ENCODE peak calls at places on chromosomes 7 and 10, in six cellular contexts. One of them, this sample, is unnamed.

GRCh38 chr7:112084506-112084905 is 121.7 kb downstream of the DOCK4 start:
- DNase-seq in progenitor cell of endocrine pancreas: no peak
- DNase-seq in type B pancreatic cell: no peak
- DNase-seq in OCI-LY7: no peak
- DNase-seq in fibroblast of mammary gland: peak
- DNase-seq in brain microvascular endothelial cell: peak
- DNase-seq in this sample: no peak

GRCh38 chr10:97494151-97494550 is 4.1 kb downstream of the MMS19 start:
- DNase-seq in progenitor cell of endocrine pancreas: no peak
- DNase-seq in type B pancreatic cell: no peak
- DNase-seq in OCI-LY7: no peak
- DNase-seq in fibroblast of mammary gland: peak
- DNase-seq in brain microvascular endothelial cell: no peak
- DNase-seq in this sample: no peak

GRCh38 chr7:71303566-71303965 is 171.6 kb downstream of the GALNT17 start:
- DNase-seq in progenitor cell of endocrine pancreas: no peak
- DNase-seq in type B pancreatic cell: no peak
- DNase-seq in OCI-LY7: no peak
- DNase-seq in fibroblast of mammary gland: peak
- DNase-seq in brain microvascular endothelial cell: no peak
- DNase-seq in this sample: no peak

GRCh38 chr7:116311816-116312471 is 101.6 kb downstream of the TES start:
- DNase-seq in progenitor cell of endocrine pancreas: no peak
- DNase-seq in type B pancreatic cell: no peak
- DNase-seq in OCI-LY7: no peak
- DNase-seq in fibroblast of mammary gland: no peak
- DNase-seq in brain microvascular endothelial cell: no peak
- DNase-seq in this sample: no peak

GRCh38 chr10:130193493-130194193 is 57.5 kb downstream of the GLRX3 start:
- DNase-seq in progenitor cell of endocrine pancreas: no peak
- DNase-seq in type B pancreatic cell: no peak
- DNase-seq in OCI-LY7: no peak
- DNase-seq in fibroblast of mammary gland: no peak
- DNase-seq in brain microvascular endothelial cell: no peak
- DNase-seq in this sample: no peak

GRCh38 chr7:77434570-77434969 is 18.4 kb upstream of the GSAP start:
- DNase-seq in progenitor cell of endocrine pancreas: no peak
- DNase-seq in type B pancreatic cell: no peak
- DNase-seq in OCI-LY7: no peak
- DNase-seq in fibroblast of mammary gland: peak
- DNase-seq in brain microvascular endothelial cell: no peak
- DNase-seq in this sample: no peak

GRCh38 chr7:105718511-105718925 is 137.2 kb upstream of the EFCAB10 start:
- DNase-seq in progenitor cell of endocrine pancreas: no peak
- DNase-seq in type B pancreatic cell: no peak
- DNase-seq in OCI-LY7: no peak
- DNase-seq in fibroblast of mammary gland: no peak
- DNase-seq in brain microvascular endothelial cell: no peak
- DNase-seq in this sample: no peak

GRCh38 chr7:78953726-78954363 is 499.6 kb downstream of the MAGI2 start:
- DNase-seq in progenitor cell of endocrine pancreas: no peak
- DNase-seq in type B pancreatic cell: no peak
- DNase-seq in OCI-LY7: no peak
- DNase-seq in fibroblast of mammary gland: peak
- DNase-seq in brain microvascular endothelial cell: no peak
- DNase-seq in this sample: no peak

GRCh38 chr10:47257396-47258120 is 42.4 kb upstream of the GDF10 start:
- DNase-seq in progenitor cell of endocrine pancreas: no peak
- DNase-seq in type B pancreatic cell: no peak
- DNase-seq in OCI-LY7: no peak
- DNase-seq in fibroblast of mammary gland: peak
- DNase-seq in brain microvascular endothelial cell: peak
- DNase-seq in this sample: no peak

GRCh38 chr10:131700506-131700905 is 200.3 kb upstream of the PPP2R2D start:
- DNase-seq in progenitor cell of endocrine pancreas: peak
- DNase-seq in type B pancreatic cell: peak
- DNase-seq in OCI-LY7: no peak
- DNase-seq in fibroblast of mammary gland: no peak
- DNase-seq in brain microvascular endothelial cell: no peak
- DNase-seq in this sample: no peak

GRCh38 chr7:36348771-36349170 is 40.9 kb upstream of the ANLN start:
- DNase-seq in progenitor cell of endocrine pancreas: no peak
- DNase-seq in type B pancreatic cell: no peak
- DNase-seq in OCI-LY7: no peak
- DNase-seq in fibroblast of mammary gland: no peak
- DNase-seq in brain microvascular endothelial cell: no peak
- DNase-seq in this sample: no peak

GRCh38 chr10:106577266-106577665 is 587.2 kb downstream of the SORCS1 start:
- DNase-seq in progenitor cell of endocrine pancreas: no peak
- DNase-seq in type B pancreatic cell: no peak
- DNase-seq in OCI-LY7: no peak
- DNase-seq in fibroblast of mammary gland: peak
- DNase-seq in brain microvascular endothelial cell: peak
- DNase-seq in this sample: no peak

GRCh38 chr10:33136781-33137180 is 178.8 kb upstream of the ITGB1 start:
- DNase-seq in progenitor cell of endocrine pancreas: no peak
- DNase-seq in type B pancreatic cell: no peak
- DNase-seq in OCI-LY7: no peak
- DNase-seq in fibroblast of mammary gland: peak
- DNase-seq in brain microvascular endothelial cell: no peak
- DNase-seq in this sample: no peak

GRCh38 chr10:72020914-72021754 is 56.9 kb downstream of the CHST3 start:
- DNase-seq in progenitor cell of endocrine pancreas: no peak
- DNase-seq in type B pancreatic cell: no peak
- DNase-seq in OCI-LY7: no peak
- DNase-seq in fibroblast of mammary gland: no peak
- DNase-seq in brain microvascular endothelial cell: no peak
- DNase-seq in this sample: no peak

GRCh38 chr10:44294726-44295412 is 90.0 kb downstream of the CXCL12 start:
- DNase-seq in progenitor cell of endocrine pancreas: no peak
- DNase-seq in type B pancreatic cell: no peak
- DNase-seq in OCI-LY7: no peak
- DNase-seq in fibroblast of mammary gland: peak
- DNase-seq in brain microvascular endothelial cell: no peak
- DNase-seq in this sample: no peak
- TF ChIP-seq CTCF in progenitor cell of endocrine pancreas: no peak
- TF ChIP-seq CTCF in type B pancreatic cell: no peak
- TF ChIP-seq CTCF in OCI-LY7: no peak
- TF ChIP-seq CTCF in fibroblast of mammary gland: no peak
- TF ChIP-seq CTCF in brain microvascular endothelial cell: no peak
- TF ChIP-seq CTCF in this sample: no peak

DNA sequence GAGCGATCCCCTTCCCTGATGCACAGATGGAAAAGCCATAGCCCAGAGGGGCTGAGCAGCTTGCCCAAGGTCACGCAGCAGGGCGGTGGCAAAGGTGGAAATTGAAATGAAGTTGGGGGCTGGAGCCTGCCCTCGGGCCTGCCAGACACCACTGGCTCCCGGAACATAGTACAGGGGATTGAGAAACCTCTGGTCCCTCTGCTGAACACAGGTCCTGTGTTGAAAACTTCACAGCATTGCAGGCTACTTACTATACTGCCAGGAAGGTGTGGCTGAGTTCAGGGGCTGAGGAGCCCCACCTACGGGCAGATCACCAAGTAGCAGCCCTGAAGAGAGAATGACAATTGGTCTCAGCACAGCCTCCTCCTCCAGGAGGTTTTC is 326.7 kb downstream of the PLXNA4 start:
- DNase-seq in progenitor cell of endocrine pancreas: no peak
- DNase-seq in type B pancreatic cell: no peak
- DNase-seq in OCI-LY7: no peak
- DNase-seq in fibroblast of mammary gland: no peak
- DNase-seq in brain microvascular endothelial cell: no peak
- DNase-seq in this sample: no peak
- TF ChIP-seq CTCF in progenitor cell of endocrine pancreas: peak
- TF ChIP-seq CTCF in type B pancreatic cell: peak
- TF ChIP-seq CTCF in OCI-LY7: peak
- TF ChIP-seq CTCF in fibroblast of mammary gland: peak
- TF ChIP-seq CTCF in brain microvascular endothelial cell: peak
- TF ChIP-seq CTCF in this sample: no peak

GRCh38 chr10:42578019-42578418 is 60.4 kb downstream of the ZNF33B start:
- DNase-seq in progenitor cell of endocrine pancreas: no peak
- DNase-seq in type B pancreatic cell: no peak
- DNase-seq in OCI-LY7: no peak
- DNase-seq in fibroblast of mammary gland: no peak
- DNase-seq in brain microvascular endothelial cell: no peak
- DNase-seq in this sample: no peak
- TF ChIP-seq CTCF in progenitor cell of endocrine pancreas: no peak
- TF ChIP-seq CTCF in type B pancreatic cell: no peak
- TF ChIP-seq CTCF in OCI-LY7: no peak
- TF ChIP-seq CTCF in fibroblast of mammary gland: no peak
- TF ChIP-seq CTCF in brain microvascular endothelial cell: no peak
- TF ChIP-seq CTCF in this sample: no peak

DNA sequence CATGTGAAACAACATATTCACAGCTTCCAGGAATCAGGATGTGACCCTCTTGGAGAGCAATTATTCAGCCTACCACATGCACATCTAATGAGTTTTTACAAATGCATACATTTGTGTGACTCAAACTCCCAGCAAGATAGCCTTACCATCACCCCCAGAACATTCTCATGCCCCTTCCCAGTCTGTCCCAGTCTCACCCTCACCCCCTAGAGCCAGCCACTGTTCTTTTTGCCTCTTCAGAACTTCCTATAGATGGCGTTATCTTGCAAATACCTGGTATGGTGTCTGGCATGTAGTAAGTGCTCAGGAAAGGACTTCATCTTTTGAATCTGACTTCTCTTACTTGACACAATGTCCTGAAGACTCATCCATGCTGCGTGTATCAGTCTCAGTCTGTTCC is 23.9 kb upstream of the AOC1 start:
- DNase-seq in progenitor cell of endocrine pancreas: no peak
- DNase-seq in type B pancreatic cell: no peak
- DNase-seq in OCI-LY7: no peak
- DNase-seq in fibroblast of mammary gland: no peak
- DNase-seq in brain microvascular endothelial cell: no peak
- DNase-seq in this sample: no peak
- TF ChIP-seq CTCF in progenitor cell of endocrine pancreas: no peak
- TF ChIP-seq CTCF in type B pancreatic cell: no peak
- TF ChIP-seq CTCF in OCI-LY7: peak
- TF ChIP-seq CTCF in fibroblast of mammary gland: no peak
- TF ChIP-seq CTCF in brain microvascular endothelial cell: no peak
- TF ChIP-seq CTCF in this sample: no peak

GRCh38 chr10:3119796-3120459 is 52.6 kb downstream of the PFKP start:
- DNase-seq in progenitor cell of endocrine pancreas: no peak
- DNase-seq in type B pancreatic cell: no peak
- DNase-seq in OCI-LY7: peak
- DNase-seq in fibroblast of mammary gland: peak
- DNase-seq in brain microvascular endothelial cell: no peak
- DNase-seq in this sample: peak
- TF ChIP-seq CTCF in progenitor cell of endocrine pancreas: peak
- TF ChIP-seq CTCF in type B pancreatic cell: peak
- TF ChIP-seq CTCF in OCI-LY7: peak
- TF ChIP-seq CTCF in fibroblast of mammary gland: peak
- TF ChIP-seq CTCF in brain microvascular endothelial cell: peak
- TF ChIP-seq CTCF in this sample: peak

GRCh38 chr7:98908585-98908984 is 30.3 kb downstream of the TRRAP start:
- DNase-seq in progenitor cell of endocrine pancreas: no peak
- DNase-seq in type B pancreatic cell: no peak
- DNase-seq in OCI-LY7: no peak
- DNase-seq in fibroblast of mammary gland: no peak
- DNase-seq in brain microvascular endothelial cell: no peak
- DNase-seq in this sample: no peak

GRCh38 chr7:98909487-98909886 is 31.2 kb downstream of the TRRAP start:
- DNase-seq in progenitor cell of endocrine pancreas: no peak
- DNase-seq in type B pancreatic cell: no peak
- DNase-seq in OCI-LY7: no peak
- DNase-seq in fibroblast of mammary gland: no peak
- DNase-seq in brain microvascular endothelial cell: no peak
- DNase-seq in this sample: no peak

GRCh38 chr7:98911936-98912335 is 33.6 kb downstream of the TRRAP start:
- DNase-seq in progenitor cell of endocrine pancreas: no peak
- DNase-seq in type B pancreatic cell: no peak
- DNase-seq in OCI-LY7: no peak
- DNase-seq in fibroblast of mammary gland: no peak
- DNase-seq in brain microvascular endothelial cell: no peak
- DNase-seq in this sample: no peak

GRCh38 chr7:98903246-98903645 is 24.9 kb downstream of the TRRAP start:
- DNase-seq in progenitor cell of endocrine pancreas: no peak
- DNase-seq in type B pancreatic cell: no peak
- DNase-seq in OCI-LY7: no peak
- DNase-seq in fibroblast of mammary gland: no peak
- DNase-seq in brain microvascular endothelial cell: no peak
- DNase-seq in this sample: no peak

GRCh38 chr7:98907570-98907969 is 29.2 kb downstream of the TRRAP start:
- DNase-seq in progenitor cell of endocrine pancreas: no peak
- DNase-seq in type B pancreatic cell: no peak
- DNase-seq in OCI-LY7: no peak
- DNase-seq in fibroblast of mammary gland: no peak
- DNase-seq in brain microvascular endothelial cell: no peak
- DNase-seq in this sample: no peak
- TF ChIP-seq CTCF in progenitor cell of endocrine pancreas: no peak
- TF ChIP-seq CTCF in type B pancreatic cell: no peak
- TF ChIP-seq CTCF in OCI-LY7: peak
- TF ChIP-seq CTCF in fibroblast of mammary gland: no peak
- TF ChIP-seq CTCF in brain microvascular endothelial cell: no peak
- TF ChIP-seq CTCF in this sample: no peak

GRCh38 chr7:73611017-73611555 is 13.2 kb downstream of the MLXIPL start:
- DNase-seq in progenitor cell of endocrine pancreas: no peak
- DNase-seq in type B pancreatic cell: no peak
- DNase-seq in OCI-LY7: no peak
- DNase-seq in fibroblast of mammary gland: no peak
- DNase-seq in brain microvascular endothelial cell: no peak
- DNase-seq in this sample: no peak

GRCh38 chr7:73612598-73613269 is 11.6 kb downstream of the MLXIPL start:
- DNase-seq in progenitor cell of endocrine pancreas: no peak
- DNase-seq in type B pancreatic cell: no peak
- DNase-seq in OCI-LY7: no peak
- DNase-seq in fibroblast of mammary gland: peak
- DNase-seq in brain microvascular endothelial cell: peak
- DNase-seq in this sample: no peak

GRCh38 chr7:73618538-73618937 is 5.8 kb downstream of the MLXIPL start:
- DNase-seq in progenitor cell of endocrine pancreas: no peak
- DNase-seq in type B pancreatic cell: no peak
- DNase-seq in OCI-LY7: no peak
- DNase-seq in fibroblast of mammary gland: no peak
- DNase-seq in brain microvascular endothelial cell: no peak
- DNase-seq in this sample: no peak

GRCh38 chr7:73613954-73614735 is 10.2 kb downstream of the MLXIPL start:
- DNase-seq in progenitor cell of endocrine pancreas: no peak
- DNase-seq in type B pancreatic cell: no peak
- DNase-seq in OCI-LY7: no peak
- DNase-seq in fibroblast of mammary gland: no peak
- DNase-seq in brain microvascular endothelial cell: no peak
- DNase-seq in this sample: no peak

DNA sequence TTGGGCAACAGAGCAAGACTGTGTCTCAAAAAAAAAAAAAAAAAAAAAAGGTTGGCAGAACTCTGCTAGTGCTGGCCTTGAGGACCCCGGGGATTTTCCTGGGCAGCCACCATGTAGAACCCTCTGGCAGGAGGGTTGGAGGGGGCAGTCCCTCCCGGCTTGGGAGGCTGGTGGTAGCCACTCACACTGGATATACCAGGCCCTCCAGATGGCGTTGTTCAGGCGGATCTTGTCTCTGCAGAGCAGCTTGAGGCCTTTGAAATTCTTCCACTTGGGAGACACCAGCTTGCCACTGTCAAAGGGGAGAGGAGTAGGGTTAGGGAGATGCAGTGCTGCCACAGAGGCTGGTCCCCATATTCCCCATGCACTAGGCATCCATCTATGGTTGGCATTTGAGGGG is 8.4 kb downstream of the MLXIPL start:
- DNase-seq in progenitor cell of endocrine pancreas: no peak
- DNase-seq in type B pancreatic cell: no peak
- DNase-seq in OCI-LY7: peak
- DNase-seq in fibroblast of mammary gland: no peak
- DNase-seq in brain microvascular endothelial cell: no peak
- DNase-seq in this sample: no peak
- TF ChIP-seq CTCF in progenitor cell of endocrine pancreas: no peak
- TF ChIP-seq CTCF in type B pancreatic cell: no peak
- TF ChIP-seq CTCF in OCI-LY7: peak
- TF ChIP-seq CTCF in fibroblast of mammary gland: no peak
- TF ChIP-seq CTCF in brain microvascular endothelial cell: peak
- TF ChIP-seq CTCF in this sample: no peak

This sample was measured in glutamatergic neuron.